ENCODE peak calls at places on chromosomes 16 and 17, in six cellular contexts. W is fibroblast of the aortic adventitia, V is AG10803, Q is fibroblast of villous mesenchyme, S is H7, M is HepG2. U is an unnamed sample.

GRCh38 chr16:69469807-69470561 is 45.6 kb downstream of the CYB5B start:
- DNase-seq in W (no peak), V (no peak), Q (no peak), S (no peak), M (no peak), U (no peak)

GRCh38 chr16:46621902-46622676 is 910 bp upstream of the SHCBP1 start:
- DNase-seq in W (no peak), V (no peak), Q (no peak), S (no peak), M (no peak), U (no peak)

GRCh38 chr17:8807070-8807550 is 7.9 kb upstream of the MFSD6L start:
- DNase-seq in W (no peak), V (no peak), Q (peak), S (no peak), M (no peak), U (no peak)

GRCh38 chr17:48990882-48991357 is 6.3 kb upstream of the IGF2BP1 start:
- DNase-seq in W (no peak), V (no peak), Q (no peak), S (peak), M (no peak), U (no peak)

GRCh38 chr17:17724991-17725852 is 44.0 kb downstream of the RAI1 start:
- DNase-seq in W (no peak), V (no peak), Q (peak), S (peak), M (no peak), U (no peak)

GRCh38 chr17:38336838-38337237 is 6.9 kb downstream of the GPR179 start:
- DNase-seq in W (no peak), V (no peak), Q (no peak), S (no peak), M (no peak), U (peak)

GRCh38 chr16:50735629-50736122 is 6.2 kb upstream of the CYLD start:
- DNase-seq in W (no peak), V (no peak), Q (no peak), S (no peak), M (no peak), U (no peak)

GRCh38 chr17:72631568-72631967 is 460.9 kb downstream of the SLC39A11 start:
- DNase-seq in W (no peak), V (no peak), Q (no peak), S (no peak), M (peak), U (no peak)

GRCh38 chr17:73954981-73955380 is 248.5 kb upstream of the RPL38 start:
- DNase-seq in W (no peak), V (no peak), Q (no peak), S (peak), M (no peak), U (no peak)

GRCh38 chr17:40363480-40363838 is 1.1 kb downstream of the GJD3 start:
- DNase-seq in W (no peak), V (peak), Q (peak), S (peak), M (no peak), U (peak)

GRCh38 chr17:956905-957304 is 22.7 kb downstream of the NXN start:
- DNase-seq in W (no peak), V (no peak), Q (peak), S (peak), M (no peak), U (peak)

GRCh38 chr17:35373984-35374765 is 754 bp upstream of the SLFN11 start:
- DNase-seq in W (peak), V (peak), Q (peak), S (peak), M (no peak), U (peak)

GRCh38 chr17:12667299-12667958 is 1.7 kb downstream of the MYOCD start:
- DNase-seq in W (peak), V (peak), Q (peak), S (peak), M (peak), U (no peak)

GRCh38 chr17:12745481-12745880 is 43.8 kb upstream of the ARHGAP44 start:
- DNase-seq in W (no peak), V (no peak), Q (no peak), S (no peak), M (no peak), U (no peak)

GRCh38 chr17:79941088-79942010 is 94.3 kb downstream of the TBC1D16 start:
- DNase-seq in W (no peak), V (no peak), Q (no peak), S (peak), M (no peak), U (peak)

GRCh38 chr17:72730091-72730490 is 362.4 kb downstream of the SLC39A11 start:
- DNase-seq in W (peak), V (no peak), Q (peak), S (no peak), M (no peak), U (no peak)

GRCh38 chr17:51012538-51012937 is 108.1 kb downstream of the SPAG9 start:
- DNase-seq in W (no peak), V (no peak), Q (no peak), S (no peak), M (no peak), U (no peak)

GRCh38 chr17:37605813-37606505 is 3.3 kb downstream of the SYNRG start:
- DNase-seq in W (no peak), V (peak), Q (peak), S (no peak), M (no peak), U (no peak)

GRCh38 chr17:59387351-59388069 is 56.1 kb downstream of the YPEL2 start:
- DNase-seq in W (peak), V (no peak), Q (peak), S (no peak), M (no peak), U (no peak)

GRCh38 chr16:30628628-30629342 is 18.6 kb upstream of the ZNF689 start:
- DNase-seq in W (peak), V (peak), Q (peak), S (peak), M (peak), U (peak)

GRCh38 chr16:3099732-3100499 is 822 bp upstream of the ZSCAN10 start:
- DNase-seq in W (peak), V (peak), Q (peak), S (peak), M (peak), U (peak)

GRCh38 chr17:81599719-81600486 is 37.0 kb downstream of the NPLOC4 start:
- DNase-seq in W (peak), V (peak), Q (peak), S (no peak), M (no peak), U (peak)

DNA sequence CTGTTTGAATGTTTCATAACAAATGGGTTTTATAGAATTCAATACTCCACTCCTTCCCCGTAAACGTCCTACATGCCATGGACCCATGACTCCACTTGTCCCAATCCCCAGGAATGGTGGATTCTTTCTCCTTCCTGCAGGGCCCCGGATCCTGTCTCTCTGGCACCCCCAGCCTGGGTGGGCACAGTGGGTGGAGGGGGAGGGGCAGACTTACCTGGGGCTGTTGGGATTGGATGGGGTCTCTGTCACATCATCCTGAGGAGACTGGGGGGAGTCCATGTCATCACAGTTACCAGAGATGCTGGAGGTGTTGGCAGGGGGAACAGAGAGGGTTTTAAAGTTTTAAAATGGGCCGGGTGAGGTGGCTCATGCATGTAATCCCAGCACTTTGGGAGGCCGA is 13.2 kb downstream of the TRPV3 start:
- DNase-seq in W (no peak), V (no peak), Q (no peak), S (peak), M (no peak), U (peak)
- H3K4me3 ChIP-seq in W (no peak), V (no peak), Q (no peak), S (no peak), M (no peak), U (no peak)

DNA sequence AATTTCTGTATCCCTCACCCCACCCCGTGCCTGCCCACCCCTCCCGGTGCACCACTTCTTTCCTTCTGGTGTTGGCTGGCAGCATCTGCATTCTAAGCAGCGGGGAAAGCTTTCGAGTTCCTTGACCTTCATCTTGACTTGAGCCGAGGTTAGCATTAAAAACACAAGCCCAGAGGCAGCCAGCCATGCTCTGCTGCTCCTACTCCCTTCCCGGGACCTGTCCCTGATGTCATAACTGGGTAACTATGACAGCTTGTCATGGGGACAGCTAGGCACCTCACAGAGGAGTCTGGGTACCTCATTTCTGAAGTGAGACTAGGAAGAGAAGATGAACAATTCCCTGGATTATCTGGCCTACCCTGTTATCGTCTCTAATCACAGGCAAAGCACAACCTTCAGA is at the start of gene CFAP97D1:
- DNase-seq in W (no peak), V (no peak), Q (no peak), S (no peak), M (no peak), U (no peak)
- H3K4me3 ChIP-seq in W (peak), V (peak), Q (peak), S (peak), M (peak), U (peak)

GRCh38 chr17:77436058-77436442 is 295.3 kb downstream of the SEC14L1 start:
- DNase-seq in W (peak), V (peak), Q (peak), S (peak), M (no peak), U (no peak)
- H3K4me3 ChIP-seq in W (no peak), V (no peak), Q (peak), S (no peak), M (no peak), U (no peak)

GRCh38 chr16:54210437-54211081 is 76.0 kb downstream of the IRX3 start:
- DNase-seq in W (no peak), V (peak), Q (peak), S (no peak), M (no peak), U (no peak)

GRCh38 chr16:54207837-54208236 is 78.8 kb downstream of the IRX3 start:
- DNase-seq in W (no peak), V (no peak), Q (no peak), S (no peak), M (no peak), U (no peak)

GRCh38 chr16:54204756-54205155 is 81.8 kb downstream of the IRX3 start:
- DNase-seq in W (no peak), V (no peak), Q (no peak), S (no peak), M (no peak), U (no peak)

GRCh38 chr16:54203851-54204505 is 82.6 kb downstream of the IRX3 start:
- DNase-seq in W (no peak), V (no peak), Q (no peak), S (no peak), M (peak), U (no peak)

GRCh38 chr16:54208262-54208661 is 78.3 kb downstream of the IRX3 start:
- DNase-seq in W (peak), V (peak), Q (peak), S (no peak), M (no peak), U (no peak)
- H3K4me3 ChIP-seq in W (no peak), V (no peak), Q (no peak), S (no peak), M (no peak), U (no peak)

GRCh38 chr17:76966486-76967181 is 98.4 kb downstream of the MGAT5B start:
- DNase-seq in W (no peak), V (no peak), Q (no peak), S (no peak), M (no peak), U (peak)
- H3K4me3 ChIP-seq in W (no peak), V (no peak), Q (no peak), S (no peak), M (no peak), U (no peak)

GRCh38 chr17:63824362-63824761 is 2.9 kb upstream of the PSMC5 start:
- DNase-seq in W (no peak), V (no peak), Q (no peak), S (no peak), M (no peak), U (peak)

GRCh38 chr17:63828936-63829335 is 1.5 kb upstream of the FTSJ3 start:
- DNase-seq in W (no peak), V (no peak), Q (no peak), S (no peak), M (no peak), U (no peak)

GRCh38 chr17:63827801-63828221 is 348 bp upstream of the FTSJ3 start:
- DNase-seq in W (no peak), V (no peak), Q (peak), S (no peak), M (no peak), U (peak)

GRCh38 chr17:63826468-63827001 is 696 bp upstream of the PSMC5 start:
- DNase-seq in W (no peak), V (peak), Q (no peak), S (peak), M (no peak), U (peak)

GRCh38 chr17:63827002-63827800 is at the start of the genes FTSJ3 and PSMC5:
- DNase-seq in W (peak), V (peak), Q (peak), S (peak), M (peak), U (peak)
- H3K4me3 ChIP-seq in W (peak), V (peak), Q (peak), S (peak), M (peak), U (peak)

GRCh38 chr16:630024-630814 is 566 bp upstream of the WFIKKN1 start:
- DNase-seq in W (no peak), V (no peak), Q (no peak), S (no peak), M (no peak), U (no peak)

GRCh38 chr16:629289-630023 is 1.3 kb upstream of the WFIKKN1 start:
- DNase-seq in W (no peak), V (no peak), Q (peak), S (peak), M (peak), U (peak)

GRCh38 chr16:632486-633335 is 1.9 kb downstream of the WFIKKN1 start:
- DNase-seq in W (no peak), V (no peak), Q (no peak), S (no peak), M (no peak), U (peak)

GRCh38 chr16:631808-632358 is 1.1 kb downstream of the WFIKKN1 start:
- DNase-seq in W (no peak), V (no peak), Q (no peak), S (no peak), M (no peak), U (no peak)

GRCh38 chr16:630815-631405 is at the start of gene WFIKKN1:
- DNase-seq in W (no peak), V (no peak), Q (no peak), S (peak), M (peak), U (peak)
- H3K4me3 ChIP-seq in W (no peak), V (no peak), Q (no peak), S (no peak), M (peak), U (no peak)

GRCh38 chr16:23052908-23053580 is 96.2 kb downstream of the USP31 start:
- DNase-seq in W (no peak), V (no peak), Q (no peak), S (no peak), M (no peak), U (no peak)

GRCh38 chr16:23045025-23045424 is 104.2 kb downstream of the USP31 start:
- DNase-seq in W (no peak), V (no peak), Q (no peak), S (no peak), M (no peak), U (no peak)

DNA sequence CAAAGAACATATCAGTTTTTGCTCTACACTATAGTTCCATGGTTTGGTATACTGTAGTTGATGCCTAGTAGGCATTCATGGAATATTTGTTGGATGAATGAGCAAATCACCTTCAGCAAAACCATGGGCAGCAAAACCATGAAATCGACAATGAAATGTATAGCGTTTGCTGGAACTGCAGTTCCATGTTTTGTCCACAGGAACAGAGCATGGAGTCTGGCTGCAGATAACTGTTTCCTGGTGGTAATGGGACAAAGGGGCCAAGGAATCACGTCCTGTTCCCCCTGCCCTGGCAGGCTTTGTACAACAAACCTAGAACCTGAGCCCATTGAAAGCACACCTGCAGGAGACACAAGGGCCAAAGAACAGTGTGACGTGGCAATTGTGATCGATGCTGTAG is 101.1 kb downstream of the USP31 start:
- DNase-seq in W (no peak), V (no peak), Q (no peak), S (no peak), M (no peak), U (no peak)
- H3K4me3 ChIP-seq in W (no peak), V (no peak), Q (no peak), S (no peak), M (no peak), U (no peak)

GRCh38 chr17:15380447-15380846 is 39.0 kb upstream of the TEKT3 start:
- DNase-seq in W (no peak), V (no peak), Q (no peak), S (no peak), M (no peak), U (no peak)

GRCh38 chr17:15378243-15378642 is 36.8 kb upstream of the TEKT3 start:
- DNase-seq in W (no peak), V (no peak), Q (no peak), S (no peak), M (no peak), U (no peak)

GRCh38 chr17:15379659-15380058 is 38.3 kb upstream of the TEKT3 start:
- DNase-seq in W (no peak), V (no peak), Q (no peak), S (no peak), M (no peak), U (no peak)

GRCh38 chr17:15377608-15378007 is 36.2 kb upstream of the TEKT3 start:
- DNase-seq in W (peak), V (peak), Q (peak), S (no peak), M (peak), U (no peak)

DNA sequence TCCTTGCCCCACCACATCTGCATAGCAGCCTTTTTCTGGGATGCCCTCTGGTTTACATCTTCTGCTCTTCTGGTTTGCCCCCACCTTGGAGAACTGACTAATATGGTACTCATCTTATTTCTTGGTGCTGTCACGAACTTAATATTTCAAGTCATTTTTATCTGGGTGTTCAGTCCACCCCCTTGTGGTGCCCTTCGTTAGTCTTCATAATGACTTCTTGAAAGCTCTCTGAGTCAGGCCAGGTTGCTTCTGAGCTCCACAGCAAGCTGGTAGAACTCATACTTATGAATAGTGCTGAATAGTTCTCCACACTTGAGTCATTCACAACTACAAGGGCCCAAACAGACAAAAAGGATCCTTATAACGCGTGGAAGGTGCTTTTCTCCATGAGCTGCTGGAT is 35.8 kb upstream of the TEKT3 start:
- DNase-seq in W (peak), V (peak), Q (peak), S (no peak), M (no peak), U (no peak)
- H3K4me3 ChIP-seq in W (peak), V (no peak), Q (no peak), S (no peak), M (no peak), U (peak)

U was measured in kidney.